ENCODE peak calls at places on chromosome 19, in seven cellular contexts. Y is body of pancreas; A is CD8-positive, alpha-beta T cell; D is astrocyte of the cerebellum; Z is A549; B is kidney epithelial cell; J is WTC11. U is an unnamed sample.

GRCh38 chr19:19305696-19306095 is 14.6 kb downstream of the SUGP1 start:
- DNase-seq in Y (no peak), A (no peak), D (no peak), Z (no peak), B (no peak), J (no peak), U (no peak)

GRCh38 chr19:30733826-30734550 is 361.8 kb downstream of the ZNF536 start:
- DNase-seq in Y (no peak), A (no peak), D (no peak), Z (no peak), B (no peak), J (peak; percentile 21), U (no peak)

GRCh38 chr19:56905616-56906015 is 65.1 kb upstream of the PEG3 start:
- DNase-seq in Y (no peak), A (no peak), D (no peak), Z (no peak), B (no peak), J (no peak), U (no peak)

GRCh38 chr19:13573268-13573667 is 67.0 kb upstream of the CACNA1A start:
- DNase-seq in Y (no peak), A (no peak), D (no peak), Z (no peak), B (no peak), J (peak; percentile 41), U (no peak)

GRCh38 chr19:48772503-48772953 is 17.2 kb downstream of the FGF21 start:
- DNase-seq in Y (peak; percentile 97), A (no peak), D (no peak), Z (no peak), B (no peak), J (no peak), U (no peak)

GRCh38 chr19:43634516-43634876 is 5.2 kb downstream of the CADM4 start:
- DNase-seq in Y (no peak), A (no peak), D (no peak), Z (no peak), B (no peak), J (no peak), U (no peak)

GRCh38 chr19:51594774-51595109 is 23.7 kb downstream of the ZNF175 start:
- DNase-seq in Y (no peak), A (no peak), D (no peak), Z (no peak), B (no peak), J (no peak), U (no peak)

GRCh38 chr19:9159891-9160290 is 18.9 kb upstream of the OR7D2 start:
- DNase-seq in Y (no peak), A (no peak), D (no peak), Z (no peak), B (no peak), J (no peak), U (no peak)

GRCh38 chr19:45177817-45178261 is at the start of gene TRAPPC6A:
- DNase-seq in Y (no peak), A (no peak), D (no peak), Z (peak; percentile 64), B (no peak), J (peak; percentile 36), U (no peak)

GRCh38 chr19:35587326-35587725 is 1.4 kb downstream of the PMIS2 start:
- DNase-seq in Y (no peak), A (no peak), D (peak; percentile 11), Z (no peak), B (no peak), J (no peak), U (no peak)

GRCh38 chr19:35595928-35596327 is 10.0 kb downstream of the PMIS2 start:
- DNase-seq in Y (no peak), A (no peak), D (no peak), Z (no peak), B (no peak), J (no peak), U (no peak)

GRCh38 chr19:35590875-35591274 is 4.9 kb downstream of the PMIS2 start:
- DNase-seq in Y (no peak), A (no peak), D (no peak), Z (no peak), B (no peak), J (no peak), U (no peak)

GRCh38 chr19:35596366-35596999 is 10.5 kb downstream of the PMIS2 start:
- DNase-seq in Y (no peak), A (no peak), D (no peak), Z (peak; percentile 82), B (no peak), J (no peak), U (no peak)

GRCh38 chr19:35592226-35592625 is 6.3 kb downstream of the PMIS2 start:
- DNase-seq in Y (peak; percentile 80), A (no peak), D (no peak), Z (peak; percentile 62), B (no peak), J (peak; percentile 40), U (peak; percentile 30)
- TF ChIP-seq CTCF in Y (peak; percentile 85), A (peak; percentile 48), D (peak; percentile 29), Z (peak; percentile 50), B (peak; percentile 40), J (peak; percentile 43), U (no peak)

GRCh38 chr19:40630571-40631160 is 29.5 kb downstream of the LTBP4 start:
- DNase-seq in Y (no peak), A (no peak), D (no peak), Z (no peak), B (no peak), J (no peak), U (no peak)

GRCh38 chr19:40633207-40633606 is 32.0 kb downstream of the LTBP4 start:
- DNase-seq in Y (no peak), A (no peak), D (peak; percentile 24), Z (no peak), B (no peak), J (no peak), U (no peak)

GRCh38 chr19:40629346-40629745 is 28.2 kb downstream of the LTBP4 start:
- DNase-seq in Y (no peak), A (no peak), D (no peak), Z (no peak), B (no peak), J (no peak), U (no peak)

GRCh38 chr19:40627486-40628279 is 26.5 kb downstream of the LTBP4 start:
- DNase-seq in Y (no peak), A (no peak), D (no peak), Z (no peak), B (no peak), J (peak; percentile 56), U (no peak)

GRCh38 chr19:40632311-40633036 is 31.3 kb downstream of the LTBP4 start:
- DNase-seq in Y (no peak), A (no peak), D (no peak), Z (no peak), B (no peak), J (peak; percentile 56), U (no peak)
- TF ChIP-seq CTCF in Y (no peak), A (no peak), D (no peak), Z (no peak), B (no peak), J (no peak), U (no peak)

GRCh38 chr19:18202759-18203407 is 959 bp downstream of the RAB3A start:
- DNase-seq in Y (peak; percentile 16), A (peak; percentile 29), D (no peak), Z (no peak), B (no peak), J (peak; percentile 71), U (no peak)

GRCh38 chr19:18205180-18205915 is 1.5 kb upstream of the RAB3A start:
- DNase-seq in Y (peak; percentile 79), A (peak; percentile 67), D (peak; percentile 16), Z (no peak), B (no peak), J (peak; percentile 68), U (peak; percentile 23)

GRCh38 chr19:18204394-18205179 is 745 bp upstream of the RAB3A start:
- DNase-seq in Y (no peak), A (peak; percentile 45), D (peak; percentile 34), Z (no peak), B (no peak), J (peak; percentile 77), U (peak; percentile 51)

GRCh38 chr19:18203863-18204393 is at the start of gene RAB3A:
- DNase-seq in Y (peak; percentile 100), A (peak; percentile 100), D (peak; percentile 100), Z (peak; percentile 92), B (peak; percentile 100), J (peak; percentile 100), U (peak; percentile 97)

DNA sequence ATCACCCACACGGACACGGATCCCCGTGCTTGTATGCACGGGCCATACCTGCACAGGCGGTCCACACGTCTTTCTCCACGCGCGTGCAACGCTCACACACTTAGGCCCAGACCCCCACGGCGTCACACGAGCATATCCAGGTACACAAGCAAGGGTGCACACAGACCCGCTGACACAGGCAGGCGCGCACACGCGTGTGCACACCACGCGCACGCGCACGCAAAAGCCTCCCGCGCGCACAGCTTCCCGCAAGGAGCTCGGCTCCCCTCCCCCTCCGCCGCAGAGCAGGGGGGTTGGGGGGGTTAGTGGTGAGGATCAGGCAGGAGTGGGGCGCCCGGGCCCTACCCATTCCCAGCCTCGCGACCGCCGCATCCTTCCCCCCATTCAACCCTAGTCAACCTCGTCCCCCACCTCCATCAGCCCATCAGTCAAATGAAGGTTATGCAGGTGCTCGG is 407 bp downstream of the RAB3A start:
- DNase-seq in Y (peak; percentile 43), A (peak; percentile 59), D (no peak), Z (no peak), B (no peak), J (no peak), U (no peak)
- TF ChIP-seq CTCF in Y (no peak), A (no peak), D (no peak), Z (no peak), B (no peak), J (no peak), U (no peak)

DNA sequence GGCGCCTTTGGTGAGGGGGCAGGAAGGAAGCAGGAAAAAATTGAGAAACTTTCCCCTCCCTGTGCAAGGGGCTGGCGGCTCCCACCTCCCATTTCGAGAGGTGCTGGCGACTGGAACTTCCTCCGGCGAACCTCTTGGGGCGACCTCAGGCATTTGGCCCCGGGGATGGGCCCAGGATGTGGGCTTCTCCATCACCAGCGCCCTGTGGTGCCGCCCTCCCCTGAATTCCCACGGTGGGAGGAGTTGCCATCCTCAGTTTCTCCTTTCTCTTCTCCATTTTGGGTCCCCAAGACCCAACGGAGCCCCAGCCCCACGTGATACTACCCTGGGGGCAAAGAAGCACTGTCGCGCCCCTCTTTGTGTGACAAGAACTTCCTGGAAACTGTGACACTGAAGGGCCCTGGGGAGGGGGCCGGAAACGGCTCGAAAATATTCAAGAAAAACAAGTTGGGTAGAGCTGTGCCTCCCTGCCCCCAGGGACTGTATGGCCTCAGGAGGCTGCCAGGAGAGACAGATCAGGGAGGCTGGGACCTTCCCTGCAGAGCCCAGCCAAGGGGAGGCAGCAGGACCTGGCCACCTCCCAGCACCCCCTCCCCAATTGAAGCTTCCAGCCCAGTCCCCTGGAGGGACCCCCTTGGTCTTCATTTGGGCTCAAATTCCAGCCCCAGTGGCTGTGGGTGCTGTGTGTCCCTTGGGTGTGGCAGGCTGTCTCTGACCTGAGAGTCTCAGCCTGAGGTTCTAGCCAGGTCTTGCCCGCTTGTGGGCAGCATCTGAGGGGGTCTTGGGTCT is 16.2 kb upstream of the AP1M2 start:
- DNase-seq in Y (peak; percentile 61), A (peak; percentile 86), D (no peak), Z (no peak), B (no peak), J (peak; percentile 36), U (no peak)
- TF ChIP-seq CTCF in Y (no peak), A (no peak), D (no peak), Z (no peak), B (no peak), J (no peak), U (no peak)

GRCh38 chr19:8143041-8143440 is 6.4 kb downstream of the FBN3 start:
- DNase-seq in Y (no peak), A (no peak), D (no peak), Z (no peak), B (no peak), J (no peak), U (no peak)
- TF ChIP-seq CTCF in Y (no peak), A (no peak), D (no peak), Z (no peak), B (no peak), J (no peak), U (no peak)

U was measured in Calu3.